ENCODE peak calls at places on chromosomes 5 and 9, in seven cellular contexts. Z is effector memory CD4-positive, alpha-beta T cell; E is cardiac muscle cell; K is colonic mucosa; B is endothelial cell; W is GM23338; D is A549. U is an unnamed sample.

GRCh38 chr5:140569197-140569596 is 4.6 kb downstream of the SLC35A4 start:
- DNase-seq in E (no peak), Z (no peak), W (no peak), B (no peak), K (no peak), D (no peak), U (no peak)

GRCh38 chr5:14733661-14734060 is 69.1 kb downstream of the OTULIN start:
- DNase-seq in K (no peak), E (no peak), Z (no peak), D (no peak), W (no peak), B (no peak), U (no peak)

GRCh38 chr5:33829430-33829829 is 62.4 kb downstream of the ADAMTS12 start:
- DNase-seq in W (no peak), B (no peak), D (no peak), K (no peak), E (no peak), Z (no peak), U (no peak)

GRCh38 chr5:158198636-158199035 is 339.7 kb upstream of the CLINT1 start:
- DNase-seq in E (no peak), Z (no peak), K (no peak), W (peak; percentile 32), B (no peak), D (no peak), U (peak; percentile 18)

GRCh38 chr5:73626814-73627313 is 868 bp downstream of the ARHGEF28 start:
- DNase-seq in D (no peak), E (no peak), Z (no peak), K (no peak), B (no peak), W (no peak), U (no peak)

GRCh38 chr9:96450613-96451544 is 910 bp downstream of the HABP4 start:
- DNase-seq in D (peak; percentile 26), K (peak; percentile 37), B (peak; percentile 22), Z (peak; percentile 35), W (peak; percentile 52), E (peak; percentile 50), U (peak; percentile 50)

GRCh38 chr5:175477440-175477839 is 920 bp upstream of the SFXN1 start:
- DNase-seq in K (no peak), W (no peak), D (no peak), E (no peak), B (no peak), Z (no peak), U (no peak)

GRCh38 chr9:131739192-131739961 is 499 bp downstream of the RAPGEF1 start:
- DNase-seq in D (no peak), Z (no peak), E (peak; percentile 52), K (peak; percentile 51), B (no peak), W (peak; percentile 57), U (peak; percentile 11)

GRCh38 chr9:106818034-106818433 is 44.9 kb upstream of the ZNF462 start:
- DNase-seq in E (no peak), B (no peak), W (no peak), Z (no peak), D (no peak), K (no peak), U (no peak)

GRCh38 chr5:56139978-56140562 is 93.1 kb downstream of the ANKRD55 start:
- DNase-seq in Z (no peak), W (no peak), B (no peak), E (no peak), K (no peak), D (no peak), U (no peak)

GRCh38 chr9:135582966-135583685 is 21.6 kb downstream of the PAEP start:
- DNase-seq in D (no peak), W (no peak), K (no peak), B (no peak), E (no peak), Z (no peak), U (no peak)

GRCh38 chr5:10049825-10050455 is 199.7 kb downstream of the ATPSCKMT start:
- DNase-seq in K (no peak), D (no peak), B (no peak), E (no peak), Z (no peak), W (no peak), U (no peak)

GRCh38 chr9:38015267-38015666 is 53.8 kb downstream of the SHB start:
- DNase-seq in Z (no peak), K (no peak), B (no peak), W (no peak), D (no peak), E (no peak), U (no peak)

GRCh38 chr5:160159991-160160826 is 41.0 kb upstream of the PWWP2A start:
- DNase-seq in B (peak; percentile 23), K (no peak), D (no peak), W (peak; percentile 96), Z (no peak), E (peak; percentile 19), U (no peak)

GRCh38 chr9:459491-460444 is 245.1 kb downstream of the DOCK8 start:
- DNase-seq in B (no peak), K (no peak), D (no peak), W (peak; percentile 11), Z (no peak), E (no peak), U (no peak)

GRCh38 chr9:70192707-70193106 is 66.1 kb upstream of the SMC5 start:
- DNase-seq in D (no peak), B (no peak), Z (no peak), E (no peak), W (no peak), K (no peak), U (no peak)

GRCh38 chr9:1443450-1443849 is 393.3 kb downstream of the DMRT2 start:
- DNase-seq in D (no peak), B (no peak), E (no peak), Z (no peak), K (no peak), W (no peak), U (no peak)

GRCh38 chr5:163619951-163620350 is 114.5 kb downstream of the MAT2B start:
- DNase-seq in Z (no peak), K (no peak), W (no peak), B (no peak), D (no peak), E (no peak), U (no peak)

GRCh38 chr5:53261245-53261644 is 151.7 kb upstream of the MOCS2 start:
- DNase-seq in K (no peak), D (no peak), W (no peak), B (no peak), E (no peak), Z (no peak), U (no peak)

GRCh38 chr5:33583332-33583731 is 142.6 kb downstream of the TARS1 start:
- DNase-seq in K (no peak), B (no peak), W (no peak), D (no peak), Z (no peak), E (no peak), U (no peak)

GRCh38 chr9:83535736-83536135 is 2.5 kb downstream of the FRMD3 start:
- DNase-seq in K (no peak), W (peak; percentile 63), B (no peak), E (no peak), D (no peak), Z (no peak), U (no peak)

GRCh38 chr9:129483467-129484324 is 137.2 kb downstream of the C9orf50 start:
- DNase-seq in B (no peak), W (peak; percentile 65), E (peak; percentile 75), D (peak; percentile 79), Z (peak; percentile 33), K (peak; percentile 90), U (peak; percentile 19)

GRCh38 chr9:95516736-95517558 is at the start of gene PTCH1:
- DNase-seq in Z (no peak), B (peak; percentile 56), K (peak; percentile 81), E (peak; percentile 72), W (peak; percentile 87), D (peak; percentile 13), U (no peak)

GRCh38 chr9:104961238-104961637 is 33.3 kb upstream of the ABCA1 start:
- DNase-seq in B (peak; percentile 24), Z (peak; percentile 20), W (peak; percentile 96), D (peak; percentile 18), K (peak; percentile 71), E (no peak), U (no peak)

GRCh38 chr9:2047916-2048315 is 32.8 kb downstream of the SMARCA2 start:
- DNase-seq in W (no peak), D (no peak), B (no peak), E (no peak), K (no peak), Z (no peak), U (no peak)

U was measured in NCI-H345.